ENCODE peak calls at places on chromosomes 12 and 14, in six cellular contexts. N is A549, T is K562, I is HepG2, B is endothelial cell of umbilical vein, O is GM12878. E is an unnamed sample.
A peak's percentile ranks its signal among the peaks of the same experiment; 100 is the strongest.

GRCh38 chr12:4169522-4169921 is 104.0 kb upstream of the CCND2 start:
- DNase-seq in T (no peak), I (no peak), N (no peak), B (no peak), O (no peak), E (no peak)

GRCh38 chr12:104280703-104281458 is 22.7 kb upstream of the EID3 start:
- DNase-seq in O (no peak), T (peak; percentile 45), I (peak; percentile 43), N (peak; percentile 67), B (peak; percentile 79), E (peak; percentile 85)

GRCh38 chr12:52945389-52946232 is 3.3 kb upstream of the KRT18 start:
- DNase-seq in B (peak; percentile 41), O (no peak), T (no peak), N (no peak), I (peak; percentile 92), E (no peak)

GRCh38 chr12:91913124-91913523 is 232.5 kb downstream of the BTG1 start:
- DNase-seq in I (no peak), T (no peak), N (no peak), O (no peak), B (no peak), E (no peak)

GRCh38 chr14:73239463-73240241 is 2.3 kb downstream of the PAPLN start:
- DNase-seq in B (peak; percentile 61), I (no peak), T (no peak), O (no peak), N (no peak), E (no peak)

GRCh38 chr12:46468159-46468558 is 95.6 kb upstream of the SLC38A2 start:
- DNase-seq in T (no peak), I (no peak), O (no peak), B (no peak), N (no peak), E (no peak)

GRCh38 chr14:23114669-23115491 is 4.2 kb downstream of the CEBPE start:
- DNase-seq in T (no peak), O (no peak), N (peak; percentile 79), I (peak; percentile 52), B (peak; percentile 67), E (peak; percentile 83)

GRCh38 chr12:84604541-84604940 is 308.1 kb downstream of the SLC6A15 start:
- DNase-seq in O (no peak), B (no peak), I (no peak), N (no peak), T (no peak), E (no peak)

GRCh38 chr14:75335588-75335987 is 57.0 kb downstream of the FOS start:
- DNase-seq in O (peak; percentile 45), I (no peak), N (no peak), B (no peak), T (no peak), E (no peak)

GRCh38 chr14:39097159-39097558 is 5.9 kb downstream of the SEC23A start:
- DNase-seq in T (peak; percentile 3), O (no peak), B (peak; percentile 60), I (peak; percentile 90), N (no peak), E (peak; percentile 7)

GRCh38 chr12:89817501-89818226 is 109.0 kb upstream of the ATP2B1 start:
- DNase-seq in T (no peak), I (no peak), B (peak; percentile 5), N (no peak), O (no peak), E (peak; percentile 14)

GRCh38 chr12:47944685-47945340 is 18.6 kb upstream of the TMEM106C start:
- DNase-seq in B (no peak), N (no peak), T (no peak), I (no peak), O (no peak), E (no peak)

GRCh38 chr14:83777516-83777915 is 1752.4 kb upstream of the FLRT2 start:
- DNase-seq in N (no peak), B (peak; percentile 1), O (no peak), T (no peak), I (no peak), E (no peak)

GRCh38 chr12:9115731-9116689 is at the start of gene A2M:
- DNase-seq in I (peak; percentile 95), O (no peak), B (peak; percentile 49), N (no peak), T (no peak), E (no peak)

GRCh38 chr14:67440513-67440912 is 28.5 kb upstream of the PLEK2 start:
- DNase-seq in N (no peak), I (no peak), B (no peak), O (no peak), T (no peak), E (no peak)

GRCh38 chr12:22684526-22685118 is 59.7 kb downstream of the ETNK1 start:
- DNase-seq in I (peak; percentile 17), O (peak; percentile 11), B (peak; percentile 71), T (peak; percentile 44), N (no peak), E (peak; percentile 84)

GRCh38 chr14:66610154-66610563 is 102.2 kb downstream of the GPHN start:
- DNase-seq in O (no peak), T (peak; percentile 4), I (peak; percentile 7), B (no peak), N (no peak), E (peak; percentile 37)

GRCh38 chr14:56810341-56810740 is at the start of gene OTX2:
- DNase-seq in N (no peak), I (no peak), B (no peak), T (no peak), O (no peak), E (no peak)

GRCh38 chr14:85483037-85483436 is 46.9 kb upstream of the FLRT2 start:
- DNase-seq in I (peak; percentile 9), N (no peak), T (no peak), B (peak; percentile 84), O (no peak), E (no peak)

GRCh38 chr12:84276215-84276614 is 636.4 kb downstream of the SLC6A15 start:
- DNase-seq in O (no peak), B (no peak), N (no peak), T (no peak), I (no peak), E (no peak)

GRCh38 chr12:71780207-71780822 is 25.7 kb downstream of the RAB21 start:
- DNase-seq in O (no peak), N (peak; percentile 28), B (peak; percentile 71), I (peak; percentile 20), T (peak; percentile 62), E (peak; percentile 63)
- TF ChIP-seq MYC in O (no peak), N (no peak), B (no peak), I (no peak), T (no peak), E (no peak)

DNA sequence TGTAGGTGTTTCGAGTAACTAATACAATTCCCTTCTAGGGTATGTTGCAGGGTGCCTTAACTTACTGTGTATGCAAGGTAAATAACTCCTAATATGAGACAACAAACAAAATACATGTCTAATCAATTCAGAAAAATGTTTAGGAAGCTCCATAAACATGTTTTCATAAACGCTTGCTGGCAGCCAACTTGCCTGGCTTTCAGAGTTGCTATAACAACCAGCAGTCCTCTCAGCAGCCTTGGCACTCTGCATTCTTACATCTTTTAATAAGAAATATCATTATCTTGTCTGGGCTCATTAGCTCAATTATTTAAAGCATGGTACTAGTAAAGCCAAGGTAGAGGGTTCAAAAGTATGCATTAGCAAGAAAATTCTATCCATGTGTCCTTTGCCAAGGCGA is 477.4 kb downstream of the APAF1 start:
- DNase-seq in B (no peak), I (no peak), N (no peak), O (no peak), T (no peak), E (no peak)
- TF ChIP-seq MYC in B (no peak), I (no peak), N (no peak), O (no peak), T (no peak), E (no peak)

DNA sequence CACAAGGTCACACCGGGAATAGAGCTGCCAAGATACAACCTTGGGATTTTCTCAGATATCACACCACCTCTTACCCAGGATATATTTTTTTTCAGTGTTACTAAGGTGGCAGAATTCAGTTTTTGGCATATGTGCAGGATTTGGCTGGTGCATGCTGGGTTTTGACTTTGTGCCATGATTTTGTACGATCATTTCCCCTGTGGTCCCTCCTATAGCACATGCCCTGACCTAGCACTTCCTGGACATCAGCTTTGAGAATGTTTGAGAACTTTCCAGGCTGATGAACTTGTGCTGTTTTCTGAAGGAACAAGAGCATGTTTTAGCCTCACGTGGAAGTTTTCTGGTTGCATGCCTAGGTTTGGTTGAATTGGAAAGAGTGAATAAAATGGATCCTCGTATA is 11.0 kb upstream of the TBPL2 start:
- DNase-seq in O (no peak), N (no peak), T (no peak), B (peak; percentile 84), I (no peak), E (no peak)
- TF ChIP-seq MYC in O (no peak), N (no peak), T (no peak), B (no peak), I (no peak), E (no peak)

GRCh38 chr12:120680165-120680738 is 6.7 kb upstream of the MLEC start:
- DNase-seq in I (no peak), T (no peak), N (no peak), O (no peak), B (no peak), E (no peak)

GRCh38 chr12:120674172-120674571 is 12.8 kb upstream of the MLEC start:
- DNase-seq in I (no peak), B (no peak), N (no peak), O (no peak), T (no peak), E (no peak)

GRCh38 chr12:120678572-120678971 is 8.4 kb upstream of the MLEC start:
- DNase-seq in N (no peak), B (no peak), T (no peak), I (no peak), O (no peak), E (peak; percentile 67)

GRCh38 chr12:120677765-120678473 is 9.0 kb upstream of the MLEC start:
- DNase-seq in N (peak; percentile 37), B (peak; percentile 78), I (no peak), T (peak; percentile 22), O (peak; percentile 82), E (peak; percentile 95)
- TF ChIP-seq MYC in N (no peak), B (no peak), I (no peak), T (no peak), O (no peak), E (no peak)

GRCh38 chr14:104506461-104507253 is 72.9 kb upstream of the C14orf180 start:
- DNase-seq in T (no peak), I (no peak), O (no peak), N (no peak), B (no peak), E (no peak)
- TF ChIP-seq MYC in T (no peak), I (no peak), O (no peak), N (no peak), B (no peak), E (no peak)

E was measured in NB4.